ENCODE peak calls at places on chromosome 19, in four cellular contexts. W is HCT116, N is H1, D is GM12878. K is an unnamed sample.

GRCh38 chr19:43667524-43668405 is 2.2 kb downstream of the PLAUR start:
- DNase-seq in W (no peak), N (no peak), D (no peak), K (no peak)

GRCh38 chr19:19866599-19867248 is 1.0 kb downstream of the ZNF253 start:
- DNase-seq in W (no peak), N (peak), D (peak), K (peak)

GRCh38 chr19:14694867-14695266 is 5.0 kb downstream of the ZNF333 start:
- DNase-seq in W (no peak), N (no peak), D (no peak), K (no peak)

GRCh38 chr19:18287836-18288772 is 6.7 kb upstream of the JUND start:
- DNase-seq in W (no peak), N (no peak), D (no peak), K (no peak)

GRCh38 chr19:50333737-50334617 is 4.8 kb upstream of the KCNC3 start:
- DNase-seq in W (no peak), N (no peak), D (no peak), K (no peak)

GRCh38 chr19:42276284-42276683 is 7.2 kb downstream of the CIC start:
- DNase-seq in W (no peak), N (no peak), D (no peak), K (no peak)

GRCh38 chr19:43966079-43966694 is 15.2 kb downstream of the ZNF221 start:
- DNase-seq in W (no peak), N (no peak), D (no peak), K (no peak)

GRCh38 chr19:29694166-29694565 is 20.9 kb downstream of the C19orf12 start:
- DNase-seq in W (no peak), N (no peak), D (no peak), K (no peak)

GRCh38 chr19:10419646-10420443 is 493 bp upstream of the PDE4A start:
- DNase-seq in W (peak), N (peak), D (no peak), K (peak)

GRCh38 chr19:10421981-10422461 is 1.7 kb downstream of the PDE4A start:
- DNase-seq in W (no peak), N (no peak), D (no peak), K (no peak)

GRCh38 chr19:10419200-10419645 is 1.1 kb upstream of the PDE4A start:
- DNase-seq in W (no peak), N (no peak), D (no peak), K (no peak)

GRCh38 chr19:10421240-10421948 is 1.1 kb downstream of the PDE4A start:
- DNase-seq in W (no peak), N (no peak), D (no peak), K (no peak)

GRCh38 chr19:10420444-10421239 is at the start of gene PDE4A:
- DNase-seq in W (no peak), N (no peak), D (no peak), K (no peak)
- H3K4me3 ChIP-seq in W (peak), N (peak), D (peak), K (peak)

GRCh38 chr19:33470686-33471085 is 50.9 kb downstream of the PEPD start:
- DNase-seq in W (no peak), N (no peak), D (no peak), K (no peak)
- TF ChIP-seq YY1 in W (no peak), N (no peak), D (no peak), K (no peak)

DNA sequence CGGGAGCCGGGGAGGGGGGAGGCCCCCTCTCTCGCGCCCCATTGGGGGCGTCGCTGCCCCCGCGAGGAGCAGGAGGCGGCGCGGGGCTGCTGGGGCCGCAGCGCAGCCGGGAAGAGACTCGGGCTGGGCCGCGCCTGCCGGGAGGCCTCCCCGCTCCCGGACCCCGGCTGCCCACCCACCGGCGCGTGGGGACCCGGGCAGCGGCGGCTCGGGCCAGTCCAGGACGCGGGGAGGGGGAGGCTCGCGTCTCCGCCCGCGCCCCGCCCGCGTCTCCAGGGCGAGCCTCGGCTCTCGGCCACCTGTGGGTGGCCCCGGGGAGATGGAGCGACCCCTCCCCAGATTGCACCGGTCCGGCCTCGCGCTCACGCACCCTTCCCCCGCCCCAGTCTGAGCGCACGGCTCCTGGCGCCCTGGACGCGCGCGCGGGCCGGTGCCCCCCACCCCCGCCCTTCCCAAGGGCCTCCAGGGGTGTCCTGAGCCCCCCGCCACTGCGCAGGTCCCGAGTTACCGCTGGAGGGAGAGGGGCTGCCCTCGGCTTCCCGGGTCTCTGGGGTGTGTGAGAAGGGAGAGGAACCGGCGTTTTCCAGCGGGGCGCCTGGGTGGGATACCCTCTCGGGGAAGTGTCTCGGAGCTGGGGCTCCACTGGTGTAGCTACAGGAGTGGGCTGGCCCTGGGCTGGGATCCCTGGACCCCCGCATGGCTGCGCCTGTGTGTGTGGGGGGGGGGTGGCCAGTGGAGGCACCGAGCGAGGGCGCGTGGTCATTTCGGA is 645 bp downstream of the PALM start:
- DNase-seq in W (no peak), N (no peak), D (no peak), K (no peak)
- H3K4me3 ChIP-seq in W (peak), N (peak), D (no peak), K (peak)

GRCh38 chr19:53540091-53540490 is 2.1 kb downstream of the ZNF331 start:
- DNase-seq in W (no peak), N (no peak), D (no peak), K (no peak)

GRCh38 chr19:53537523-53538377 is at the start of gene ZNF331:
- DNase-seq in W (no peak), N (no peak), D (peak), K (peak)

GRCh38 chr19:53545271-53546065 is 7.5 kb downstream of the ZNF331 start:
- DNase-seq in W (no peak), N (no peak), D (no peak), K (no peak)

GRCh38 chr19:53538378-53539109 is 599 bp downstream of the ZNF331 start:
- DNase-seq in W (no peak), N (no peak), D (no peak), K (no peak)

DNA sequence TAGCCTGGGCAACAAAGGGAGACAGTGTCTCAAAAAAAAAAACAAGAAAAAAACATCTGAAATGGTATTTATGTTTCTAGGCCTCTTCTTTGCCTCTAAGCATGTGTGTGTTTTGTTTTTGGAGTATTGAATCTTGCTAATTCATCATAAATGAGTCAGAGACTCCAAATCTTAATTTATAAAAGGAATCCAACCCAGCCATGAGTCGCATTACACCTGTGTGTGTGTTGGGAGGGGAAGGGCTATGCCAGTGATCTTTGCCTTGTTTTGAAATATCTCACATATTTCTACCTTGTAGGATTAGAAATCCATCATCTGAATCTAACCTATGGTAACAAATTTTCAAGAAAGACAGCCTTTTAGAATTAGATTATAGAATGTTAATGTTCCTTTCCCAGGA is 4.0 kb downstream of the ZNF331 start:
- DNase-seq in W (no peak), N (no peak), D (no peak), K (no peak)
- TF ChIP-seq YY1 in W (no peak), N (no peak), D (no peak), K (no peak)

K was measured in NT2/D1.